ENCODE peak calls at places on chromosomes 1 and 21, in four cellular contexts. V, L, G and J are unnamed samples.

GRCh38 chr1:212225871-212226302 is 59.3 kb upstream of the PPP2R5A start:
- DNase-seq in L (no peak), G (no peak), V (no peak), J (no peak)

GRCh38 chr1:44604167-44604955 is 69.9 kb downstream of the TMEM53 start:
- DNase-seq in L (no peak), G (peak), V (no peak), J (no peak)

GRCh38 chr1:38773483-38773882 is 86.1 kb downstream of the RRAGC start:
- DNase-seq in L (no peak), V (no peak), G (no peak), J (no peak)

GRCh38 chr1:119099775-119100174 is 40.7 kb downstream of the WARS2 start:
- DNase-seq in L (no peak), V (no peak), G (no peak), J (no peak)

GRCh38 chr1:118160825-118161224 is 24.2 kb downstream of the SPAG17 start:
- DNase-seq in L (no peak), V (no peak), G (no peak), J (no peak)

GRCh38 chr1:226482196-226482595 is 66.4 kb upstream of the STUM start:
- DNase-seq in G (no peak), L (no peak), V (no peak), J (no peak)

GRCh38 chr21:17578162-17578561 is 34.5 kb downstream of the BTG3 start:
- DNase-seq in V (no peak), L (no peak), G (no peak), J (no peak)

GRCh38 chr1:7478797-7479499 is 292.1 kb upstream of the VAMP3 start:
- DNase-seq in G (peak), L (no peak), V (peak), J (peak)

GRCh38 chr1:169860187-169860586 is 33.5 kb downstream of the SCYL3 start:
- DNase-seq in V (no peak), G (no peak), L (no peak), J (no peak)

GRCh38 chr1:156090822-156091188 is 8.5 kb upstream of the MEX3A start:
- DNase-seq in G (peak), L (peak), V (peak), J (peak)

GRCh38 chr1:20440785-20441200 is 45.2 kb downstream of the CAMK2N1 start:
- DNase-seq in L (peak), V (peak), G (peak), J (peak)

GRCh38 chr1:216045400-216045799 is 377.8 kb downstream of the USH2A start:
- DNase-seq in G (no peak), V (no peak), L (no peak), J (no peak)

GRCh38 chr1:115251856-115252255 is 86.2 kb downstream of the NGF start:
- DNase-seq in V (peak), G (no peak), L (no peak), J (no peak)

GRCh38 chr1:28322209-28322608 is 6.6 kb upstream of the MED18 start:
- DNase-seq in G (peak), L (no peak), V (peak), J (no peak)

GRCh38 chr1:6743189-6744101 is 41.8 kb upstream of the CAMTA1 start:
- DNase-seq in V (no peak), L (no peak), G (no peak), J (peak)

GRCh38 chr1:67626495-67627235 is 58.3 kb upstream of the GADD45A start:
- DNase-seq in L (no peak), V (no peak), G (no peak), J (no peak)

GRCh38 chr1:10280442-10281350 is 70.3 kb downstream of the KIF1B start:
- DNase-seq in V (no peak), G (no peak), L (no peak), J (no peak)

GRCh38 chr21:17463441-17463840 is 49.4 kb upstream of the CXADR start:
- DNase-seq in G (no peak), L (no peak), V (peak), J (peak)

GRCh38 chr1:8283058-8283884 is 34.6 kb upstream of the SLC45A1 start:
- DNase-seq in G (peak), L (no peak), V (no peak), J (no peak)

GRCh38 chr1:31183927-31184554 is 55.6 kb downstream of the NKAIN1 start:
- DNase-seq in L (no peak), G (peak), V (peak), J (peak)

GRCh38 chr1:153612111-153612754 is 704 bp downstream of the S100A16 start:
- DNase-seq in V (no peak), G (peak), L (no peak), J (peak)

GRCh38 chr1:179175011-179175934 is 54.2 kb downstream of the ABL2 start:
- DNase-seq in G (no peak), L (no peak), V (no peak), J (no peak)

GRCh38 chr1:219668446-219668845 is 55.5 kb upstream of the ZC3H11B start:
- DNase-seq in V (no peak), G (no peak), L (no peak), J (no peak)

GRCh38 chr1:89523597-89524368 is 846 bp upstream of the LRRC8B start:
- DNase-seq in V (peak), G (peak), L (peak), J (peak)

GRCh38 chr1:186014370-186015030 is 280.3 kb downstream of the HMCN1 start:
- DNase-seq in G (no peak), V (no peak), L (no peak), J (no peak)

GRCh38 chr1:238951809-238952208 is 434.6 kb upstream of the CHRM3 start:
- DNase-seq in G (peak), L (no peak), V (peak), J (peak)

GRCh38 chr1:215682232-215682631 is 115.1 kb downstream of the KCTD3 start:
- DNase-seq in G (no peak), L (no peak), V (no peak), J (no peak)

DNA sequence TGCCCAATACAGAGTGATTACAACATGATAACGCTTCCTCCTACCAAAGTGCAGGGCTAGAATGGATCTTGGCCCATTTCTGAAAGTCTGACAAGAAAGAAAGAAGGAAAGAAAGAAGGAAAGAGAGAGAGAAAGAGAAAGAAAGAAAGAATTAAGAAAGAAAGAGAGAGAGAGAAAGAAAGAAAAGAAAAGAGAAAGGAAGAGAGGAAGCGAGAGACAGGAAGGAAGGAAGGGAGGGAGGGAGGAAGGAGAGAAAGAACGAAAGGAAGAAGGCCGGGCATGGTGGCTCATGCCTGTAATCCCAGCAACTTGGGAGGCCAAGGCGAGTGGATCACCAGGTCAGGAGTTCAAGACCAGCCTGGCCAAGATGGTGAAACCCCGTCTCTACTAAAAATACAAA is 44.1 kb upstream of the PPM1J start:
- DNase-seq in V (no peak), G (no peak), L (no peak), J (no peak)
- H3K27ac ChIP-seq in V (no peak), G (no peak), L (no peak), J (no peak)

GRCh38 chr1:92080128-92080985 is at the start of gene BTBD8:
- DNase-seq in L (peak), G (peak), V (peak), J (peak)
- TF ChIP-seq CTCF in L (peak), G (no peak), V (no peak), J (no peak)

DNA sequence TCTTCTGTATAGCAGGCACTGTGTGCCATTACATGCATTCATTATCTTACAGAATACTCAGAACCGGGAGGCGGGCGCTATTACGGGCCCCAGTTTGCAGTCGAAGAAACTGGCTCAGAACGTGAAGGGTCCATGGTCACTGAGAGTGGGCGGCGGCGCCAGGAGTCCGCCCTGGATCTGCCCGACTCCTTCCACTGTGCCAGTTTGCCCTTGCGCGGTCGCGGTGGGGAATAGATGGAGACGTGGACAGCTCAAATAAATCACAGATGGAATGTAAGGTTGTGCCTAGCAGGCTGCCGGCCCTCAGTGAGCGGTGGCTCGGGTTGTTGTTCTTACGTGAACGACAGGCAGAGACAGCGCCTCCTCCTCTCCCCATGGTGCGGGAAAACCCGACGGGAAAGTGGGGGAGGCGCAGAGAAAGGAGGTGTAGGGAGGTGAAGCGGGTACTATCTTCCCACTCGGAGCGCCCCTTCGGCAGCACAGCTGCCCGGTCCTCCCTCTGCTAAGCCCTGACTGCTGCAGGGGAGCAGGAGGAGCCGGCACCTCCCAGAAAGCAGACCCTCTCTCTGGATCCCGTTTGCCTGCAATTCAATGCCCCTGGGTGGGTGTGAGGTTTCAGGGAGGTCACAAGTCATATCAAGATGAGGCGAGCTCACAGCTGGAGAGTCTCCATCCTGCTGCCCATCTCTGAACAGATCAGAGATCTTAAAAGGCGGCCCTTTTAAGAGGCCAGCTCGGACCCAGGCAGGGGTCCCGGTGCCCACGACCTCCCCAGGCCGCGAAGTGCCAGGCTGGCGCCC is 1.1 kb downstream of the COL9A2 start:
- DNase-seq in G (no peak), V (peak), L (no peak), J (no peak)
- H3K27ac ChIP-seq in G (no peak), V (peak), L (no peak), J (no peak)

GRCh38 chr21:34517491-34518245 is 5.7 kb upstream of the KCNE1 start:
- DNase-seq in V (no peak), G (peak), L (no peak), J (no peak)
- TF ChIP-seq CTCF in V (peak), G (peak), L (no peak), J (no peak)